ENCODE peak calls at places on chromosomes 5 and 9, in ten cellular contexts. M is coronary artery, Q is MM.1S, K is AG04450, C is astrocyte of the spinal cord, T is ovary, B is mucosa of descending colon, F is IMR-90, X is colonic mucosa, N is RWPE2. G is an unnamed sample.

GRCh38 chr9:2477755-2478154 is 143.8 kb upstream of the VLDLR start:
- DNase-seq in M (no peak), Q (no peak), K (no peak), C (peak), T (no peak), B (no peak), F (peak), X (no peak), N (no peak), G (no peak)

GRCh38 chr5:164597293-164597900 is 1092.0 kb downstream of the MAT2B start:
- DNase-seq in M (no peak), Q (peak), K (no peak), C (no peak), T (no peak), B (no peak), F (no peak), X (no peak), N (no peak), G (no peak)

GRCh38 chr5:10801931-10802674 is 41.1 kb upstream of the DAP start:
- DNase-seq in M (no peak), Q (peak), K (no peak), C (no peak), T (no peak), B (no peak), F (no peak), X (no peak), N (no peak), G (no peak)

GRCh38 chr9:81801190-81801589 is 111.8 kb upstream of the TLE1 start:
- DNase-seq in M (no peak), Q (no peak), K (no peak), C (peak), T (no peak), B (no peak), F (peak), X (no peak), N (no peak), G (no peak)

GRCh38 chr5:109644829-109645228 is 44.9 kb upstream of the MAN2A1 start:
- DNase-seq in M (no peak), Q (no peak), K (no peak), C (no peak), T (no peak), B (no peak), F (no peak), X (no peak), N (no peak), G (no peak)

GRCh38 chr9:124190761-124191160 is 67.0 kb upstream of the NEK6 start:
- DNase-seq in M (no peak), Q (no peak), K (no peak), C (no peak), T (no peak), B (no peak), F (no peak), X (peak), N (no peak), G (no peak)

GRCh38 chr9:72305102-72305546 is 59.9 kb downstream of the ZFAND5 start:
- DNase-seq in M (peak), Q (peak), K (no peak), C (no peak), T (peak), B (peak), F (peak), X (peak), N (no peak), G (peak)

GRCh38 chr5:53430618-53431252 is 49.7 kb upstream of the FST start:
- DNase-seq in M (no peak), Q (no peak), K (no peak), C (peak), T (no peak), B (no peak), F (peak), X (no peak), N (no peak), G (no peak)

GRCh38 chr5:117888688-117889087 is 1099.7 kb downstream of the DTWD2 start:
- DNase-seq in M (no peak), Q (peak), K (no peak), C (peak), T (no peak), B (no peak), F (peak), X (no peak), N (no peak), G (no peak)

GRCh38 chr5:81852277-81853004 is 101.5 kb upstream of the SSBP2 start:
- DNase-seq in M (no peak), Q (peak), K (peak), C (peak), T (peak), B (peak), F (peak), X (peak), N (no peak), G (peak)

GRCh38 chr9:89684912-89685636 is 80.3 kb downstream of the GADD45G start:
- DNase-seq in M (peak), Q (no peak), K (no peak), C (no peak), T (peak), B (no peak), F (no peak), X (no peak), N (peak), G (no peak)

GRCh38 chr5:132856011-132856410 is 10.3 kb downstream of the GDF9 start:
- DNase-seq in M (no peak), Q (no peak), K (no peak), C (no peak), T (no peak), B (no peak), F (no peak), X (no peak), N (no peak), G (no peak)

GRCh38 chr9:108207611-108208051 is 648.2 kb downstream of the ACTL7B start:
- DNase-seq in M (no peak), Q (no peak), K (peak), C (peak), T (no peak), B (no peak), F (peak), X (no peak), N (no peak), G (peak)

GRCh38 chr5:133667217-133667616 is 54.9 kb upstream of the FSTL4 start:
- DNase-seq in M (no peak), Q (no peak), K (no peak), C (no peak), T (no peak), B (no peak), F (no peak), X (no peak), N (no peak), G (no peak)

GRCh38 chr5:144886668-144887067 is 716.0 kb downstream of the KCTD16 start:
- DNase-seq in M (no peak), Q (no peak), K (no peak), C (no peak), T (no peak), B (no peak), F (no peak), X (no peak), N (no peak), G (no peak)

GRCh38 chr9:93721417-93721965 is 145.1 kb downstream of the PHF2 start:
- DNase-seq in M (no peak), Q (no peak), K (no peak), C (no peak), T (no peak), B (no peak), F (no peak), X (no peak), N (peak), G (no peak)

GRCh38 chr9:18202924-18203323 is 271.0 kb upstream of the ADAMTSL1 start:
- DNase-seq in M (no peak), Q (no peak), K (no peak), C (no peak), T (no peak), B (no peak), F (no peak), X (no peak), N (no peak), G (no peak)

GRCh38 chr5:168284809-168285208 is 6.6 kb upstream of the WWC1 start:
- DNase-seq in M (no peak), Q (no peak), K (no peak), C (no peak), T (no peak), B (no peak), F (no peak), X (no peak), N (no peak), G (no peak)

GRCh38 chr9:110669439-110669838 is 848 bp downstream of the MUSK start:
- DNase-seq in M (no peak), Q (peak), K (no peak), C (no peak), T (no peak), B (no peak), F (no peak), X (no peak), N (no peak), G (no peak)

GRCh38 chr9:68507098-68507795 is 33.4 kb downstream of the TMEM252 start:
- DNase-seq in M (no peak), Q (no peak), K (no peak), C (peak), T (no peak), B (no peak), F (peak), X (no peak), N (no peak), G (no peak)

GRCh38 chr5:95620870-95621838 is 1.3 kb downstream of the GPR150 start:
- DNase-seq in M (no peak), Q (no peak), K (no peak), C (no peak), T (peak), B (peak), F (no peak), X (peak), N (no peak), G (no peak)

GRCh38 chr9:24879591-24879990 is 333.9 kb upstream of the IZUMO3 start:
- DNase-seq in M (no peak), Q (no peak), K (no peak), C (no peak), T (no peak), B (no peak), F (no peak), X (no peak), N (no peak), G (no peak)

GRCh38 chr9:97176206-97176605 is 131.3 kb upstream of the CCDC180 start:
- DNase-seq in M (no peak), Q (no peak), K (no peak), C (no peak), T (no peak), B (no peak), F (no peak), X (no peak), N (no peak), G (no peak)

GRCh38 chr5:67257500-67257899 is 60.9 kb upstream of the CD180 start:
- DNase-seq in M (no peak), Q (no peak), K (no peak), C (no peak), T (no peak), B (no peak), F (no peak), X (no peak), N (no peak), G (no peak)

GRCh38 chr5:153530357-153531143 is 40.1 kb downstream of the GRIA1 start:
- DNase-seq in M (no peak), Q (no peak), K (no peak), C (no peak), T (no peak), B (no peak), F (no peak), X (no peak), N (no peak), G (no peak)

GRCh38 chr5:4640793-4641192 is 499.3 kb upstream of the ADAMTS16 start:
- DNase-seq in M (no peak), Q (no peak), K (no peak), C (peak), T (no peak), B (no peak), F (no peak), X (no peak), N (no peak), G (no peak)

GRCh38 chr9:127489471-127490115 is 38.3 kb downstream of the LRSAM1 start:
- DNase-seq in M (no peak), Q (no peak), K (no peak), C (no peak), T (no peak), B (no peak), F (no peak), X (no peak), N (no peak), G (no peak)

GRCh38 chr5:177399903-177400868 is at the start of gene PFN3:
- DNase-seq in M (no peak), Q (no peak), K (no peak), C (peak), T (peak), B (peak), F (peak), X (peak), N (no peak), G (no peak)

GRCh38 chr9:1421436-1421835 is 371.3 kb downstream of the DMRT2 start:
- DNase-seq in M (no peak), Q (no peak), K (no peak), C (no peak), T (no peak), B (no peak), F (no peak), X (no peak), N (no peak), G (no peak)

GRCh38 chr5:72071906-72072305 is 35.4 kb upstream of the MAP1B start:
- DNase-seq in M (no peak), Q (no peak), K (no peak), C (no peak), T (no peak), B (no peak), F (no peak), X (no peak), N (no peak), G (no peak)

GRCh38 chr9:107890921-107891465 is 401.4 kb upstream of the KLF4 start:
- DNase-seq in M (no peak), Q (no peak), K (no peak), C (no peak), T (no peak), B (no peak), F (peak), X (no peak), N (no peak), G (no peak)

GRCh38 chr5:150411245-150411979 is 1.3 kb downstream of the CD74 start:
- DNase-seq in M (no peak), Q (peak), K (no peak), C (no peak), T (no peak), B (peak), F (peak), X (peak), N (no peak), G (no peak)

GRCh38 chr9:15349892-15350761 is 43.1 kb upstream of the TTC39B start:
- DNase-seq in M (no peak), Q (no peak), K (no peak), C (peak), T (no peak), B (no peak), F (peak), X (peak), N (no peak), G (no peak)

GRCh38 chr9:75612754-75613153 is 277.7 kb upstream of the PCSK5 start:
- DNase-seq in M (no peak), Q (no peak), K (no peak), C (no peak), T (no peak), B (no peak), F (no peak), X (no peak), N (no peak), G (no peak)

GRCh38 chr5:10563132-10563939 is 534 bp upstream of the ANKRD33B start:
- DNase-seq in M (no peak), Q (peak), K (no peak), C (no peak), T (peak), B (peak), F (peak), X (peak), N (peak), G (no peak)

GRCh38 chr5:4053111-4053510 is 457.5 kb downstream of the IRX1 start:
- DNase-seq in M (no peak), Q (no peak), K (no peak), C (no peak), T (no peak), B (no peak), F (no peak), X (no peak), N (no peak), G (no peak)

GRCh38 chr5:149151717-149152116 is 10.4 kb downstream of the ABLIM3 start:
- DNase-seq in M (no peak), Q (peak), K (no peak), C (no peak), T (no peak), B (no peak), F (peak), X (no peak), N (no peak), G (no peak)

GRCh38 chr9:133051966-133052539 is 9.7 kb upstream of the CEL start:
- DNase-seq in M (no peak), Q (no peak), K (no peak), C (no peak), T (no peak), B (no peak), F (no peak), X (no peak), N (no peak), G (no peak)
- TF ChIP-seq CTCF in M (no peak), Q (no peak), K (no peak), C (no peak), T (no peak), B (no peak), F (no peak), X (no peak), N (no peak), G (no peak)

GRCh38 chr5:15496886-15497285 is 3.1 kb upstream of the FBXL7 start:
- DNase-seq in M (no peak), Q (no peak), K (no peak), C (no peak), T (no peak), B (no peak), F (no peak), X (no peak), N (no peak), G (no peak)

GRCh38 chr5:15501057-15501791 is 1.2 kb downstream of the FBXL7 start:
- DNase-seq in M (peak), Q (peak), K (no peak), C (peak), T (peak), B (peak), F (peak), X (peak), N (no peak), G (no peak)

GRCh38 chr5:15502208-15502607 is 2.2 kb downstream of the FBXL7 start:
- DNase-seq in M (no peak), Q (peak), K (no peak), C (peak), T (no peak), B (no peak), F (peak), X (no peak), N (no peak), G (no peak)

GRCh38 chr5:15499528-15500325 is at the start of gene FBXL7:
- DNase-seq in M (peak), Q (peak), K (peak), C (peak), T (peak), B (peak), F (peak), X (peak), N (no peak), G (no peak)

DNA sequence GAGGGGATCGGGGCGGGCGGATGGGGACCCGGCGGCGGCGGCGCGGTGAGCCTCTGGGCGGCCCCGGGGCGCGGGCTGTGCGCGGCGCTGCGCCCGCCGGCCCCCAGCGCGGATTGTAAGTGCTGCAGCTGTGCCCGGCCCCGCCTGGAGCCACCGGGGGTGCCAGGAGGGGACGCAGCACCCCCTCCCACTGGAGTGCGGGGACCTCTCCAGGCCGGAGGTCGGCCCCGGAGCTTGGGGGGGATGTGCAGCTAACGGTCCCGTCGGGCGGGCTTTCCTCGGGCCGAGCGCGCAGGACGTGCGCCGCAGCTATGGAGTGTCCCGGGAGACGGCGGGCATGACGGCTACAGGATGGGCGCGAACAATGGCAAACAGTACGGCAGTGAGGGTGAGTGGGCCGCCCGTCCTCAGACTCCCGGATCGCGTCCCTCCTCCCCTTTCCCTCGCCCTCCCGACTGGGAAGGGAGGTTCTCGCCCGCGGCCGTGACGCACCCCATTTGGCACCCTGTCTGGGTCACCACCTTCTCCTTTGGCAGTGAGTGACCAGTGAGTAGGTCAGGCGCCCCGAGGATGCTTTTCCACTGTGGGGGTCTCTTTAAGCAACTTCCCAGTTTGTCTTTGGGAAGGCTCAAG is 462 bp downstream of the FBXL7 start:
- DNase-seq in M (peak), Q (no peak), K (no peak), C (peak), T (peak), B (peak), F (peak), X (peak), N (no peak), G (no peak)
- H3K4me3 ChIP-seq in M (peak), Q (peak), K (peak), C (peak), T (peak), B (peak), F (peak), X (peak), N (peak), G (peak)

GRCh38 chr5:108481355-108481931 is 99.5 kb upstream of the FBXL17 start:
- DNase-seq in M (no peak), Q (peak), K (no peak), C (peak), T (no peak), B (no peak), F (peak), X (no peak), N (no peak), G (no peak)
- TF ChIP-seq CTCF in M (peak), Q (peak), K (peak), C (peak), T (no peak), B (no peak), F (peak), X (no peak), N (peak), G (peak)

GRCh38 chr9:125240649-125240999 is 519 bp downstream of the HSPA5 start:
- DNase-seq in M (no peak), Q (peak), K (no peak), C (peak), T (peak), B (no peak), F (no peak), X (peak), N (peak), G (no peak)

GRCh38 chr9:125235805-125236534 is 5.2 kb downstream of the HSPA5 start:
- DNase-seq in M (no peak), Q (no peak), K (no peak), C (no peak), T (no peak), B (no peak), F (no peak), X (no peak), N (no peak), G (no peak)

GRCh38 chr9:125239631-125240597 is 1.2 kb downstream of the HSPA5 start:
- DNase-seq in M (no peak), Q (no peak), K (no peak), C (no peak), T (no peak), B (no peak), F (no peak), X (no peak), N (no peak), G (no peak)

GRCh38 chr9:125238915-125239446 is 2.2 kb downstream of the HSPA5 start:
- DNase-seq in M (no peak), Q (no peak), K (no peak), C (no peak), T (no peak), B (no peak), F (no peak), X (no peak), N (no peak), G (no peak)

GRCh38 chr9:125238127-125238914 is 2.8 kb downstream of the HSPA5 start:
- DNase-seq in M (no peak), Q (no peak), K (no peak), C (no peak), T (no peak), B (no peak), F (no peak), X (no peak), N (no peak), G (no peak)
- H3K4me3 ChIP-seq in M (peak), Q (peak), K (peak), C (peak), T (no peak), B (no peak), F (no peak), X (peak), N (peak), G (peak)

GRCh38 chr5:32471784-32472183 is 27.2 kb upstream of the ZFR start:
- DNase-seq in M (no peak), Q (no peak), K (no peak), C (no peak), T (no peak), B (no peak), F (no peak), X (no peak), N (no peak), G (no peak)
- TF ChIP-seq CTCF in M (no peak), Q (no peak), K (no peak), C (no peak), T (no peak), B (no peak), F (no peak), X (no peak), N (no peak), G (no peak)

GRCh38 chr9:136792321-136793062 is 1.3 kb downstream of the TMEM141 start:
- DNase-seq in M (no peak), Q (no peak), K (no peak), C (no peak), T (peak), B (peak), F (no peak), X (peak), N (no peak), G (no peak)
- H3K4me3 ChIP-seq in M (peak), Q (peak), K (no peak), C (no peak), T (no peak), B (no peak), F (no peak), X (peak), N (peak), G (peak)